ENCODE peak calls at places on chromosomes 5 and 9, in six cellular contexts. Y is endodermal cell, R is HepG2, L is GDM1, Q is fibroblast of lung, B is posterior vena cava. E is an unnamed sample.

GRCh38 chr5:175658299-175659145 is 651 bp downstream of the HRH2 start:
- DNase-seq in B (peak; percentile 83), Q (no peak), Y (peak; percentile 79), L (no peak), R (no peak), E (no peak)

GRCh38 chr5:78806544-78806943 is 158.0 kb upstream of the LHFPL2 start:
- DNase-seq in L (no peak), R (no peak), Y (no peak), B (no peak), Q (peak; percentile 99), E (peak; percentile 93)

GRCh38 chr5:134549714-134550113 is 24.2 kb downstream of the JADE2 start:
- DNase-seq in L (no peak), R (no peak), B (peak; percentile 85), Q (peak; percentile 85), Y (no peak), E (peak; percentile 46)

GRCh38 chr5:180640765-180641565 is 8.4 kb downstream of the FLT4 start:
- DNase-seq in R (no peak), L (no peak), B (peak; percentile 76), Q (no peak), Y (no peak), E (no peak)

GRCh38 chr5:103098993-103099392 is 20.9 kb downstream of the GIN1 start:
- DNase-seq in L (no peak), B (no peak), R (peak; percentile 12), Y (no peak), Q (no peak), E (no peak)

GRCh38 chr5:41844502-41844901 is 25.7 kb downstream of the OXCT1 start:
- DNase-seq in Q (no peak), R (no peak), Y (no peak), B (no peak), L (no peak), E (no peak)

GRCh38 chr5:84433461-84433860 is 48.8 kb upstream of the EDIL3 start:
- DNase-seq in Y (no peak), B (no peak), R (no peak), Q (peak; percentile 88), L (no peak), E (peak; percentile 53)

GRCh38 chr9:83669067-83669466 is 38.7 kb downstream of the UBQLN1 start:
- DNase-seq in B (no peak), L (no peak), Y (no peak), R (no peak), Q (peak; percentile 14), E (no peak)

GRCh38 chr5:30401479-30402058 is 791.9 kb upstream of the CDH6 start:
- DNase-seq in L (peak; percentile 0), Q (peak; percentile 39), R (peak; percentile 53), Y (peak; percentile 88), B (no peak), E (peak; percentile 66)

GRCh38 chr9:4811824-4812223 is 19.1 kb downstream of the RCL1 start:
- DNase-seq in Q (no peak), Y (no peak), R (no peak), L (no peak), B (no peak), E (no peak)

GRCh38 chr5:132776077-132776931 is 735 bp downstream of the SEPTIN8 start:
- DNase-seq in Q (peak; percentile 47), L (no peak), B (no peak), R (peak; percentile 19), Y (peak; percentile 71), E (peak; percentile 20)

GRCh38 chr9:86469476-86470087 is 115.4 kb upstream of the TUT7 start:
- DNase-seq in R (no peak), Q (peak; percentile 10), B (no peak), Y (no peak), L (no peak), E (no peak)

GRCh38 chr9:38186372-38187115 is 117.5 kb upstream of the SHB start:
- DNase-seq in B (no peak), L (no peak), R (no peak), Y (no peak), Q (peak; percentile 24), E (no peak)

GRCh38 chr5:109759304-109759703 is 69.6 kb downstream of the MAN2A1 start:
- DNase-seq in Q (no peak), Y (no peak), B (no peak), R (no peak), L (no peak), E (peak; percentile 20)

GRCh38 chr9:133304158-133304470 is 29.1 kb upstream of the ABO start:
- DNase-seq in B (no peak), Q (no peak), L (no peak), Y (no peak), R (no peak), E (no peak)

GRCh38 chr9:115133649-115134048 is 15.7 kb upstream of the TNC start:
- DNase-seq in B (no peak), Y (no peak), L (no peak), R (no peak), Q (peak; percentile 96), E (peak; percentile 63)

GRCh38 chr5:51958473-51958872 is 575.2 kb downstream of the ISL1 start:
- DNase-seq in R (no peak), Q (no peak), L (no peak), B (no peak), Y (no peak), E (no peak)

GRCh38 chr5:68953885-68954617 is 139.8 kb upstream of the SLC30A5 start:
- DNase-seq in R (no peak), B (no peak), Q (no peak), L (no peak), Y (no peak), E (no peak)

GRCh38 chr9:88534456-88535225 is at the start of gene NXNL2:
- DNase-seq in Y (peak; percentile 96), B (peak; percentile 94), R (no peak), Q (peak; percentile 82), L (no peak), E (peak; percentile 83)

GRCh38 chr9:136268776-136269175 is 23.2 kb upstream of the QSOX2 start:
- DNase-seq in L (no peak), Y (no peak), B (no peak), Q (no peak), R (no peak), E (no peak)

GRCh38 chr5:31270396-31270795 is 76.9 kb downstream of the CDH6 start:
- DNase-seq in Y (no peak), L (peak; percentile 26), R (peak; percentile 3), B (no peak), Q (no peak), E (no peak)

GRCh38 chr5:95892784-95893354 is 68.8 kb downstream of the ELL2 start:
- DNase-seq in B (no peak), R (peak; percentile 48), Y (peak; percentile 80), L (no peak), Q (peak; percentile 34), E (peak; percentile 53)

GRCh38 chr5:143014017-143014651 is 244.0 kb downstream of the ARHGAP26 start:
- DNase-seq in B (no peak), L (peak; percentile 42), Y (peak; percentile 94), R (no peak), Q (peak; percentile 66), E (no peak)

GRCh38 chr5:25489834-25490538 is 845.2 kb upstream of the CDH10 start:
- DNase-seq in R (peak; percentile 31), Y (no peak), L (no peak), B (no peak), Q (peak; percentile 64), E (no peak)

GRCh38 chr5:172453986-172454354 is 355 bp downstream of the SH3PXD2B start:
- DNase-seq in Q (peak; percentile 38), B (peak; percentile 86), Y (peak; percentile 84), R (no peak), L (no peak), E (no peak)

GRCh38 chr5:43007911-43008368 is 32.2 kb downstream of the ANXA2R start:
- DNase-seq in B (peak; percentile 91), R (peak; percentile 50), L (peak; percentile 63), Q (peak; percentile 84), Y (peak; percentile 91), E (peak; percentile 74)